ENCODE peak calls at places on chromosomes 16 and 17, in seven cellular contexts. L, R, F, D, Y, K and T are unnamed samples.

GRCh38 chr17:64413505-64413904 is 22.8 kb upstream of the PECAM1 start:
- DNase-seq in D (no peak), L (no peak), Y (no peak), K (no peak), F (no peak), R (peak; percentile 24), T (no peak)

GRCh38 chr16:60230666-60231065 is 1496.5 kb upstream of the GOT2 start:
- DNase-seq in Y (no peak), R (no peak), L (no peak), K (no peak), F (no peak), D (no peak), T (no peak)

GRCh38 chr16:77452243-77452642 is 17.4 kb upstream of the ADAMTS18 start:
- DNase-seq in F (no peak), L (no peak), K (no peak), R (no peak), D (no peak), Y (no peak), T (no peak)

GRCh38 chr16:11420895-11421294 is 75.6 kb downstream of the RMI2 start:
- DNase-seq in K (no peak), D (no peak), L (no peak), R (no peak), F (no peak), Y (no peak), T (no peak)

GRCh38 chr16:74297296-74297665 is 667 bp downstream of the PSMD7 start:
- DNase-seq in K (no peak), R (no peak), Y (peak; percentile 16), D (peak; percentile 24), F (peak; percentile 14), L (peak; percentile 61), T (no peak)

GRCh38 chr16:27241658-27242057 is 26.9 kb downstream of the NSMCE1 start:
- DNase-seq in K (peak; percentile 10), L (no peak), R (peak; percentile 60), D (no peak), Y (no peak), F (no peak), T (no peak)

GRCh38 chr17:64443086-64443760 is 5.7 kb upstream of the MILR1 start:
- DNase-seq in F (no peak), L (no peak), K (no peak), R (no peak), D (no peak), Y (no peak), T (no peak)

GRCh38 chr17:78040561-78041400 is 82.3 kb downstream of the TNRC6C start:
- DNase-seq in D (no peak), K (peak; percentile 29), L (peak; percentile 66), Y (peak; percentile 49), F (peak; percentile 37), R (peak; percentile 80), T (peak; percentile 71)

GRCh38 chr16:22734313-22734869 is 79.6 kb upstream of the HS3ST2 start:
- DNase-seq in R (peak; percentile 65), F (no peak), D (no peak), L (no peak), K (peak; percentile 27), Y (no peak), T (no peak)

GRCh38 chr17:29251969-29252866 is 5.6 kb downstream of the CRYBA1 start:
- DNase-seq in F (no peak), Y (no peak), R (no peak), D (no peak), L (peak; percentile 63), K (no peak), T (no peak)

GRCh38 chr17:49707246-49707607 is 537 bp downstream of the SLC35B1 start:
- DNase-seq in Y (no peak), F (no peak), D (no peak), R (no peak), L (peak; percentile 36), K (no peak), T (no peak)

GRCh38 chr16:30000768-30001631 is 5.0 kb downstream of the INO80E start:
- DNase-seq in K (no peak), L (no peak), D (no peak), R (no peak), Y (no peak), F (no peak), T (no peak)

GRCh38 chr16:27879601-27880247 is 183.8 kb downstream of the GSG1L start:
- DNase-seq in R (no peak), K (no peak), D (no peak), Y (peak; percentile 6), L (no peak), F (peak; percentile 12), T (no peak)

GRCh38 chr17:62581769-62582168 is 45.7 kb upstream of the MRC2 start:
- DNase-seq in F (no peak), Y (no peak), L (no peak), R (no peak), K (no peak), D (no peak), T (no peak)

GRCh38 chr16:58506241-58507194 is 6.6 kb downstream of the NDRG4 start:
- DNase-seq in D (no peak), F (no peak), K (peak; percentile 24), L (no peak), R (peak; percentile 54), Y (no peak), T (no peak)

GRCh38 chr16:54284931-54285413 is 1.6 kb downstream of the IRX3 start:
- DNase-seq in F (no peak), L (no peak), D (no peak), R (no peak), K (no peak), Y (no peak), T (no peak)

GRCh38 chr17:61405047-61405685 is 5.5 kb downstream of the TBX2 start:
- DNase-seq in R (peak; percentile 53), Y (no peak), K (no peak), F (no peak), D (no peak), L (no peak), T (no peak)

GRCh38 chr17:71801301-71801700 is 319.5 kb upstream of the SOX9 start:
- DNase-seq in Y (no peak), K (no peak), D (no peak), F (peak; percentile 15), R (no peak), L (no peak), T (peak; percentile 5)

GRCh38 chr17:82594571-82594970 is 53.7 kb downstream of the WDR45B start:
- DNase-seq in D (no peak), L (no peak), K (no peak), F (no peak), Y (no peak), R (no peak), T (no peak)

GRCh38 chr17:81929253-81930141 is 2.0 kb upstream of the MAFG start:
- DNase-seq in R (no peak), F (no peak), K (no peak), D (no peak), L (no peak), Y (no peak), T (no peak)

GRCh38 chr17:58517928-58518609 is 3.6 kb upstream of the MTMR4 start:
- DNase-seq in R (peak; percentile 100), F (peak; percentile 100), L (peak; percentile 100), K (peak; percentile 99), D (peak; percentile 100), Y (peak; percentile 100), T (peak; percentile 99)
- TF ChIP-seq POLR2A in R (peak; percentile 71), F (peak; percentile 83), L (peak; percentile 39), K (no peak), D (peak; percentile 29), Y (peak; percentile 80), T (peak; percentile 15)

DNA sequence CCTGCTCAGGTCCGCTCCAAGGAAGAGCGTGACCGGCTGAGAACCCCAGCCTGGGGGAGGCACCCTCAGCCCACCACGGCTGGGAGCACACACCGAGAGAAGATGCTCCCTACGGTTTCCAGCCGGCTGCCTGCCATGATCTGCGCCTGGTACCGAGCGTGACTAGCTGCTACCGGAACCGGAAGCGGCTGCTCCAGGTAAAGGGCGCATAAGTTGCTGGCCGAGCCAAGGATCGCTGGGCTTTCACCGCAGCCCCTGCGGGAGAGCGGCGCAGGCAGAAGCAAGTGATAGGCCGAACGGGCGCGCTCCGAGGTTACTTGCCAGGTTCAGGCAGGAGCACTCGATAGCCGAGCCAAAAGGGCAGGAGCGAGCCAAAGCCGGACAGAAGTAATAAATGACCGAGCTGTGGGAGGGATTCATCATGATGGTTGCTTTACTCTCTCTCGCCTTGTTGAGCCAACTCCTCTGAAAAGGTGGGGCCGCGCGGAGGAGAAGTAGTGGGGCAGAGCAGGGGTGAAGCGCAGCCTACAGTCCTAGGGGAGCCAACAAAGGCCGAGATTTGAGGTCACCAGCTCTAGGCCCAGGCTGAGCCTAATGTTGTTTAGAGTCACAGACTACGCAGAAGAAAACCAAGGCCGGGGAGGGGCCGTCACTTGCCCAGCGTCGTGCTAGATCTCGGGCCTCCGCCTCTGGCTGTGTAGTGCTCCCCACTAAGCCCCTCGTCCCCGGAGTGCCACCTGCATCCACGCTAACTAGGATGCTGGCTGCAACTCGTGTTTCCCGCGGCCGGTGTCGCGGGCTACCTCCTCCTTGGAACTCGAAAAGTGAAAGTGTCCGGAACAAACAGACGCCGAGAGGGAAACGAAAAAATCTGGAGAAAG is at the start of gene MRPS23:
- DNase-seq in K (peak; percentile 98), Y (peak; percentile 99), R (peak; percentile 100), F (peak; percentile 99), D (peak; percentile 99), L (peak; percentile 91), T (peak; percentile 94)
- TF ChIP-seq POLR2A in K (no peak), Y (peak; percentile 87), R (peak; percentile 93), F (peak; percentile 91), D (peak; percentile 80), L (peak; percentile 84), T (peak; percentile 83)

GRCh38 chr17:44010966-44011647 is 3.7 kb downstream of the TMEM101 start:
- DNase-seq in F (no peak), L (no peak), K (no peak), R (no peak), Y (no peak), D (no peak), T (no peak)

GRCh38 chr17:44012874-44013273 is 1.9 kb downstream of the TMEM101 start:
- DNase-seq in L (no peak), D (no peak), K (no peak), F (no peak), Y (no peak), R (no peak), T (no peak)

GRCh38 chr17:44011876-44012275 is 2.9 kb downstream of the TMEM101 start:
- DNase-seq in D (no peak), L (no peak), Y (no peak), R (no peak), F (no peak), K (no peak), T (no peak)

GRCh38 chr17:44014133-44014436 is 678 bp downstream of the TMEM101 start:
- DNase-seq in F (no peak), K (no peak), L (no peak), D (peak; percentile 65), R (no peak), Y (no peak), T (no peak)

GRCh38 chr17:44012391-44012790 is 2.4 kb downstream of the TMEM101 start:
- DNase-seq in D (no peak), R (no peak), F (no peak), L (no peak), Y (no peak), K (no peak), T (no peak)
- TF ChIP-seq POLR2A in D (no peak), R (no peak), F (no peak), L (no peak), Y (no peak), K (no peak), T (no peak)

GRCh38 chr17:55238197-55238930 is 26.4 kb upstream of the HLF start:
- DNase-seq in D (peak; percentile 94), R (peak; percentile 97), F (peak; percentile 94), K (peak; percentile 92), L (peak; percentile 99), Y (peak; percentile 94), T (peak; percentile 99)
- TF ChIP-seq POLR2A in D (peak; percentile 66), R (no peak), F (peak; percentile 34), K (no peak), L (peak; percentile 55), Y (peak; percentile 71), T (peak; percentile 56)

GRCh38 chr17:17839792-17840707 is 3.3 kb upstream of the SREBF1 start:
- DNase-seq in F (peak; percentile 95), K (peak; percentile 96), L (peak; percentile 95), R (peak; percentile 95), D (peak; percentile 80), Y (peak; percentile 99), T (peak; percentile 98)
- TF ChIP-seq POLR2A in F (peak; percentile 88), K (no peak), L (peak; percentile 65), R (peak; percentile 80), D (peak; percentile 87), Y (peak; percentile 96), T (peak; percentile 76)